ENCODE peak calls at places on chromosome 3, in ten cellular contexts. X is testis, N is NT2/D1, O is RCC 7860, V is cardiac septum, B is activated T-cell treated with anti-CD3 and anti-CD28 coated beads for 1 hour, G is kidney glomerular epithelial cell, M is GM04504, H is GM12865, I is choroid plexus epithelial cell. R is an unnamed sample.

GRCh38 chr3:177491301-177492031 is 294.2 kb upstream of the TBL1XR1 start:
- DNase-seq in G (no peak), O (no peak), N (no peak), I (no peak), M (no peak), B (no peak), X (no peak), V (no peak), H (no peak), R (no peak)

GRCh38 chr3:119160361-119160760 is 13.0 kb upstream of the UPK1B start:
- DNase-seq in H (no peak), N (no peak), M (no peak), B (no peak), V (no peak), I (no peak), G (no peak), O (no peak), X (no peak), R (no peak)

GRCh38 chr3:1394188-1394587 is 301.4 kb downstream of the CNTN6 start:
- DNase-seq in H (no peak), V (no peak), G (no peak), I (no peak), M (no peak), X (no peak), N (no peak), B (no peak), O (no peak), R (no peak)

GRCh38 chr3:124315215-124316033 is 323.5 kb upstream of the ROPN1 start:
- DNase-seq in O (peak), X (no peak), H (no peak), I (peak), B (no peak), N (no peak), M (peak), V (no peak), G (peak), R (no peak)

GRCh38 chr3:129651316-129652202 is 45.1 kb upstream of the PLXND1 start:
- DNase-seq in X (no peak), N (no peak), M (peak), G (no peak), H (no peak), B (no peak), O (peak), V (no peak), I (peak), R (peak)

GRCh38 chr3:149585401-149585726 is 72.5 kb downstream of the WWTR1 start:
- DNase-seq in M (no peak), H (peak), N (no peak), B (no peak), X (no peak), I (peak), V (no peak), O (no peak), G (no peak), R (no peak)

GRCh38 chr3:188683032-188683491 is 488.7 kb upstream of the TPRG1 start:
- DNase-seq in M (peak), H (peak), V (no peak), G (peak), X (no peak), I (peak), O (peak), N (no peak), B (no peak), R (peak)

GRCh38 chr3:52147804-52148203 is 6.4 kb downstream of the POC1A start:
- DNase-seq in N (no peak), B (no peak), O (no peak), G (no peak), X (no peak), M (no peak), I (peak), H (no peak), V (no peak), R (no peak)

GRCh38 chr3:57556459-57557087 is 499 bp downstream of the PDE12 start:
- DNase-seq in N (no peak), O (no peak), I (peak), M (no peak), B (peak), G (no peak), H (no peak), X (peak), V (no peak), R (no peak)

GRCh38 chr3:42875325-42876151 is at the start of gene CYP8B1:
- DNase-seq in O (no peak), I (no peak), X (no peak), G (no peak), B (no peak), N (no peak), V (no peak), H (no peak), M (no peak), R (no peak)

GRCh38 chr3:41519746-41520145 is 320.4 kb downstream of the CTNNB1 start:
- DNase-seq in N (no peak), I (no peak), M (no peak), B (no peak), H (no peak), G (no peak), O (no peak), V (no peak), X (no peak), R (no peak)

GRCh38 chr3:115401298-115401697 is 222.0 kb upstream of the GAP43 start:
- DNase-seq in H (no peak), B (no peak), M (peak), I (peak), O (no peak), N (no peak), X (peak), V (no peak), G (peak), R (peak)

GRCh38 chr3:47011371-47011770 is 31.9 kb downstream of the NBEAL2 start:
- DNase-seq in I (no peak), H (no peak), X (no peak), G (no peak), B (no peak), O (no peak), V (no peak), N (no peak), M (no peak), R (no peak)

GRCh38 chr3:197567900-197568685 is 12.3 kb upstream of the BDH1 start:
- DNase-seq in N (no peak), G (no peak), O (no peak), X (no peak), H (no peak), V (no peak), B (no peak), I (no peak), M (no peak), R (no peak)

GRCh38 chr3:4231041-4231440 is 72.1 kb upstream of the SETMAR start:
- DNase-seq in B (no peak), H (no peak), I (no peak), G (no peak), V (no peak), X (no peak), O (no peak), M (no peak), N (no peak), R (no peak)

R was measured in skeletal muscle cell.